ENCODE peak calls at places on chromosomes 1 and 21, in ten cellular contexts. Y is fibroblast of lung; M is GM06990; J is adrenal gland; I is BJ; O is CD4-positive, alpha-beta T cell; P is OCI-LY7; X is HCT116; A is astrocyte of the spinal cord; K is neural progenitor cell. F is an unnamed sample.

GRCh38 chr1:236425031-236425663 is 31.1 kb downstream of the EDARADD start:
- DNase-seq in Y (no peak), M (peak; percentile 65), J (no peak), I (no peak), O (no peak), P (no peak), X (no peak), A (no peak), K (no peak), F (no peak)

GRCh38 chr1:16145988-16146887 is 9.6 kb downstream of the EPHA2 start:
- DNase-seq in Y (peak; percentile 96), M (no peak), J (peak; percentile 96), I (no peak), O (no peak), P (no peak), X (no peak), A (peak; percentile 95), K (peak; percentile 90), F (no peak)

GRCh38 chr1:25503551-25504426 is 39.6 kb upstream of the LDLRAP1 start:
- DNase-seq in Y (peak; percentile 9), M (peak; percentile 26), J (peak; percentile 78), I (no peak), O (peak; percentile 66), P (peak; percentile 72), X (peak; percentile 39), A (no peak), K (peak; percentile 71), F (no peak)

GRCh38 chr1:210883821-210884220 is 250.1 kb downstream of the KCNH1 start:
- DNase-seq in Y (peak; percentile 94), M (no peak), J (no peak), I (peak; percentile 41), O (no peak), P (no peak), X (no peak), A (peak; percentile 73), K (no peak), F (peak; percentile 56)

GRCh38 chr1:29673669-29674624 is 437.6 kb downstream of the PTPRU start:
- DNase-seq in Y (no peak), M (no peak), J (peak; percentile 21), I (no peak), O (no peak), P (no peak), X (no peak), A (no peak), K (no peak), F (no peak)

GRCh38 chr1:207388721-207389120 is 65.4 kb upstream of the CR2 start:
- DNase-seq in Y (no peak), M (no peak), J (no peak), I (no peak), O (no peak), P (no peak), X (no peak), A (no peak), K (no peak), F (no peak)

GRCh38 chr1:97093742-97094141 is 372.2 kb downstream of the PTBP2 start:
- DNase-seq in Y (peak; percentile 76), M (no peak), J (no peak), I (peak; percentile 14), O (no peak), P (no peak), X (no peak), A (peak; percentile 29), K (no peak), F (no peak)

GRCh38 chr21:37370152-37371040 is 3.8 kb downstream of the DYRK1A start:
- DNase-seq in Y (peak; percentile 65), M (peak; percentile 50), J (no peak), I (no peak), O (no peak), P (peak; percentile 21), X (no peak), A (peak; percentile 70), K (no peak), F (no peak)

GRCh38 chr1:32101233-32101681 is 6.6 kb upstream of the KPNA6 start:
- DNase-seq in Y (peak; percentile 66), M (no peak), J (no peak), I (peak; percentile 19), O (no peak), P (no peak), X (no peak), A (peak; percentile 63), K (no peak), F (no peak)

GRCh38 chr1:169289016-169289415 is 78.6 kb downstream of the NME7 start:
- DNase-seq in Y (no peak), M (no peak), J (no peak), I (no peak), O (no peak), P (no peak), X (no peak), A (no peak), K (no peak), F (no peak)

GRCh38 chr1:23400324-23401110 is 24.0 kb downstream of the TCEA3 start:
- DNase-seq in Y (no peak), M (no peak), J (peak; percentile 53), I (no peak), O (no peak), P (no peak), X (no peak), A (no peak), K (no peak), F (no peak)

GRCh38 chr1:187264995-187265602 is 436.4 kb downstream of the PLA2G4A start:
- DNase-seq in Y (peak; percentile 65), M (no peak), J (peak; percentile 67), I (no peak), O (no peak), P (peak; percentile 7), X (peak; percentile 50), A (peak; percentile 75), K (peak; percentile 63), F (peak; percentile 57)

GRCh38 chr1:44043176-44044070 is 12.2 kb upstream of the SLC6A9 start:
- DNase-seq in Y (no peak), M (no peak), J (no peak), I (no peak), O (no peak), P (no peak), X (no peak), A (no peak), K (peak; percentile 43), F (no peak)

GRCh38 chr1:24003331-24003972 is 23.3 kb upstream of the SRSF10 start:
- DNase-seq in Y (peak; percentile 82), M (peak; percentile 57), J (no peak), I (no peak), O (no peak), P (peak; percentile 25), X (no peak), A (peak; percentile 86), K (peak; percentile 47), F (no peak)

GRCh38 chr1:192901500-192901899 is 92.7 kb downstream of the RGS2 start:
- DNase-seq in Y (no peak), M (no peak), J (no peak), I (no peak), O (no peak), P (no peak), X (no peak), A (no peak), K (no peak), F (no peak)

GRCh38 chr1:77636864-77637263 is 45.6 kb downstream of the ZZZ3 start:
- DNase-seq in Y (no peak), M (no peak), J (no peak), I (no peak), O (no peak), P (no peak), X (no peak), A (no peak), K (no peak), F (no peak)

GRCh38 chr1:34549199-34549598 is 205.6 kb upstream of the GJB5 start:
- DNase-seq in Y (no peak), M (no peak), J (no peak), I (no peak), O (no peak), P (peak; percentile 4), X (peak; percentile 10), A (no peak), K (peak; percentile 65), F (no peak)
- TF ChIP-seq CTCF in Y (no peak), M (peak; percentile 59), J (no peak), I (no peak), O (no peak), P (peak; percentile 64), X (peak; percentile 73), A (no peak), K (peak; percentile 50), F (no peak)

DNA sequence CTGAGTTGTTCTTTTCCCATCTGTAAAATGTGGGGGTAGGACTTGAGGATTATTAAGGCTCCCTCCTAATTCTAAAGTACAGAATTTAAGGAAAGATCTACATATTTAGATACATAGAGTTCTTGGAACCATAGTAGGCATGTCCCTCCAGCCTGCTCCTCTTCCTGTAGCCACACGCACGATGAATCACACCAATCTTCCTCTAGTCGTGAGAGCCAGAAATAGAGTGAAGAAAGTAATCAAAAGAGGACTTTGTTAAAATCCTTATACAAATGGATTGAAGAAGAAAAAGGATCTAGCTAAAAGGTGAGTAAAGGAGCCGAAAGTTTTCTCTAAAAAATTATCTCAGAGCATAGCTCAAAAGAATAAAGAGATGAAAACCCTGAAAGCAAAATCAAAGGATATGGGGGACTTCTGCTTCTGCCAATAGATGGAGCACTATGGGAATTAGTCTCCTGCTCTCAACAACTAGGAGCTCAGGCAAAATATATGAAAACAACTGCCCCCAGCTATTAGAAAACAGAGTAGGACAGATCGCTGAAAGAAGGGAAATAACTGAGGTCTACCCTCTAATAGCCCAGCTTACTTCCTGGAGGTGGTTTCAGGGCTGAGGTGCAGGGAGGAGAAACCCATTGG is 8.5 kb downstream of the C1orf141 start:
- DNase-seq in Y (peak; percentile 35), M (no peak), J (no peak), I (no peak), O (no peak), P (no peak), X (no peak), A (no peak), K (no peak), F (no peak)
- TF ChIP-seq CTCF in Y (no peak), M (no peak), J (no peak), I (no peak), O (no peak), P (peak; percentile 36), X (no peak), A (no peak), K (peak; percentile 17), F (peak; percentile 21)

GRCh38 chr1:109788695-109789521 is 25.2 kb upstream of the EPS8L3 start:
- DNase-seq in Y (no peak), M (no peak), J (peak; percentile 44), I (no peak), O (no peak), P (peak; percentile 10), X (peak; percentile 21), A (no peak), K (peak; percentile 51), F (no peak)
- TF ChIP-seq CTCF in Y (peak; percentile 14), M (peak; percentile 24), J (peak; percentile 14), I (peak; percentile 52), O (no peak), P (no peak), X (peak; percentile 59), A (peak; percentile 64), K (peak; percentile 50), F (peak; percentile 68)

DNA sequence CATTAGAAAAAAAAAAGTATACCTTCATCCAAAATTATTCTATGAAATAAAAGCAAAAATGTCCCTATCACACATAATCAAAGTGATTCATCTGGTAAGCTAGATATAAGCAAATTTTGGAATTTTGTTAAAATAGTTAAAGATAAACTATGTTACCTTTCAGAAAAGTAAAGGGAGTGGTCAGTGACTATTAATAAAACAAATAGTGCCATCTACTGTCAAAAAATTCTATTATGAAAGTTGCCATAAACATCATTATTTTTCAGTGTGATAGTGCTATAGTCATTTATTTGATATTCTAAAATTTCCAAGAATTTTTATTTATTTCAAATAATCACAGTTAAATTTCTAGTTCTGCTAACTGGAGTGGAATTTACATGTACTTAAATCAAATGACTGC is 803.7 kb downstream of the KCNT2 start:
- DNase-seq in Y (no peak), M (no peak), J (no peak), I (no peak), O (no peak), P (no peak), X (no peak), A (no peak), K (no peak), F (no peak)
- TF ChIP-seq CTCF in Y (no peak), M (no peak), J (no peak), I (no peak), O (no peak), P (peak; percentile 60), X (no peak), A (no peak), K (peak; percentile 9), F (no peak)

F was measured in retinal pigment epithelial cell.